ENCODE peak calls at places on chromosomes 11 and 22, in nine cellular contexts. One of them, this sample, is unnamed.

GRCh38 chr22:17772963-17773605 is 1.2 kb downstream of the BID start:
- DNase-seq in NCI-H1436 treated with DMSO at 0.1 percent for 48 hours: no peak
- DNase-seq in EH: peak; percentile 65
- DNase-seq in NCI-H69: no peak
- DNase-seq in skeletal muscle cell: no peak
- DNase-seq in NCI-H774: no peak
- DNase-seq in NCI-H1105: no peak
- DNase-seq in activated T-helper 1 cell treated with Interleukin-2 at 50 U/mL for 16 hours: no peak
- DNase-seq in NCI-H1092: no peak
- DNase-seq in this sample: no peak

GRCh38 chr11:106879029-106879428 is 139.2 kb downstream of the GUCY1A2 start:
- DNase-seq in NCI-H69: peak; percentile 42
- DNase-seq in activated T-helper 1 cell treated with Interleukin-2 at 50 U/mL for 16 hours: no peak
- DNase-seq in skeletal muscle cell: no peak
- DNase-seq in NCI-H774: peak; percentile 42
- DNase-seq in NCI-H1436 treated with DMSO at 0.1 percent for 48 hours: no peak
- DNase-seq in NCI-H1105: no peak
- DNase-seq in NCI-H1092: no peak
- DNase-seq in EH: no peak
- DNase-seq in this sample: no peak

GRCh38 chr11:77101043-77101537 is 1.6 kb upstream of the OMP start:
- DNase-seq in NCI-H1436 treated with DMSO at 0.1 percent for 48 hours: no peak
- DNase-seq in activated T-helper 1 cell treated with Interleukin-2 at 50 U/mL for 16 hours: no peak
- DNase-seq in NCI-H774: no peak
- DNase-seq in NCI-H1105: no peak
- DNase-seq in skeletal muscle cell: no peak
- DNase-seq in NCI-H1092: no peak
- DNase-seq in NCI-H69: peak; percentile 63
- DNase-seq in EH: peak; percentile 43
- DNase-seq in this sample: no peak

GRCh38 chr11:100546714-100547113 is 140.4 kb upstream of the ARHGAP42 start:
- DNase-seq in NCI-H774: no peak
- DNase-seq in NCI-H1436 treated with DMSO at 0.1 percent for 48 hours: no peak
- DNase-seq in skeletal muscle cell: peak; percentile 11
- DNase-seq in EH: peak; percentile 22
- DNase-seq in NCI-H1092: no peak
- DNase-seq in NCI-H69: peak; percentile 80
- DNase-seq in NCI-H1105: peak; percentile 31
- DNase-seq in activated T-helper 1 cell treated with Interleukin-2 at 50 U/mL for 16 hours: no peak
- DNase-seq in this sample: no peak

GRCh38 chr11:27447288-27447914 is 25.2 kb downstream of the LGR4 start:
- DNase-seq in NCI-H774: no peak
- DNase-seq in EH: peak; percentile 58
- DNase-seq in NCI-H1436 treated with DMSO at 0.1 percent for 48 hours: no peak
- DNase-seq in NCI-H69: no peak
- DNase-seq in NCI-H1105: no peak
- DNase-seq in skeletal muscle cell: no peak
- DNase-seq in NCI-H1092: no peak
- DNase-seq in activated T-helper 1 cell treated with Interleukin-2 at 50 U/mL for 16 hours: no peak
- DNase-seq in this sample: no peak

GRCh38 chr11:124950606-124951330 is 3.2 kb upstream of the CCDC15 start:
- DNase-seq in NCI-H1092: no peak
- DNase-seq in NCI-H69: no peak
- DNase-seq in NCI-H1436 treated with DMSO at 0.1 percent for 48 hours: no peak
- DNase-seq in skeletal muscle cell: no peak
- DNase-seq in NCI-H1105: no peak
- DNase-seq in EH: no peak
- DNase-seq in NCI-H774: no peak
- DNase-seq in activated T-helper 1 cell treated with Interleukin-2 at 50 U/mL for 16 hours: no peak
- DNase-seq in this sample: no peak

GRCh38 chr22:38230108-38230825 is 28.5 kb downstream of the MAFF start:
- DNase-seq in activated T-helper 1 cell treated with Interleukin-2 at 50 U/mL for 16 hours: peak; percentile 16
- DNase-seq in NCI-H1105: no peak
- DNase-seq in EH: peak; percentile 37
- DNase-seq in skeletal muscle cell: no peak
- DNase-seq in NCI-H1436 treated with DMSO at 0.1 percent for 48 hours: no peak
- DNase-seq in NCI-H774: no peak
- DNase-seq in NCI-H69: peak; percentile 25
- DNase-seq in NCI-H1092: no peak
- DNase-seq in this sample: no peak

GRCh38 chr11:73236879-73237278 is 18.8 kb downstream of the P2RY2 start:
- DNase-seq in NCI-H1105: no peak
- DNase-seq in activated T-helper 1 cell treated with Interleukin-2 at 50 U/mL for 16 hours: no peak
- DNase-seq in NCI-H69: peak; percentile 57
- DNase-seq in skeletal muscle cell: no peak
- DNase-seq in NCI-H1436 treated with DMSO at 0.1 percent for 48 hours: no peak
- DNase-seq in NCI-H1092: no peak
- DNase-seq in EH: peak; percentile 40
- DNase-seq in NCI-H774: no peak
- DNase-seq in this sample: peak; percentile 71

GRCh38 chr11:122632178-122632824 is 23.2 kb upstream of the UBASH3B start:
- DNase-seq in NCI-H774: no peak
- DNase-seq in activated T-helper 1 cell treated with Interleukin-2 at 50 U/mL for 16 hours: no peak
- DNase-seq in skeletal muscle cell: no peak
- DNase-seq in EH: peak; percentile 30
- DNase-seq in NCI-H69: no peak
- DNase-seq in NCI-H1436 treated with DMSO at 0.1 percent for 48 hours: no peak
- DNase-seq in NCI-H1105: no peak
- DNase-seq in NCI-H1092: no peak
- DNase-seq in this sample: no peak

GRCh38 chr22:40028098-40028425 is 33.3 kb downstream of the FAM83F start:
- DNase-seq in NCI-H1436 treated with DMSO at 0.1 percent for 48 hours: no peak
- DNase-seq in NCI-H69: no peak
- DNase-seq in NCI-H1105: no peak
- DNase-seq in NCI-H1092: no peak
- DNase-seq in EH: no peak
- DNase-seq in activated T-helper 1 cell treated with Interleukin-2 at 50 U/mL for 16 hours: no peak
- DNase-seq in NCI-H774: no peak
- DNase-seq in skeletal muscle cell: no peak
- DNase-seq in this sample: peak; percentile 52

GRCh38 chr11:3709977-3710376 is 38.8 kb upstream of the CHRNA10 start:
- DNase-seq in NCI-H1092: no peak
- DNase-seq in activated T-helper 1 cell treated with Interleukin-2 at 50 U/mL for 16 hours: no peak
- DNase-seq in EH: peak; percentile 20
- DNase-seq in NCI-H69: no peak
- DNase-seq in NCI-H1436 treated with DMSO at 0.1 percent for 48 hours: no peak
- DNase-seq in skeletal muscle cell: no peak
- DNase-seq in NCI-H774: no peak
- DNase-seq in NCI-H1105: no peak
- DNase-seq in this sample: no peak

GRCh38 chr11:64372802-64373597 is 14.0 kb downstream of the RPS6KA4 start:
- DNase-seq in EH: peak; percentile 36
- DNase-seq in NCI-H1436 treated with DMSO at 0.1 percent for 48 hours: peak; percentile 69
- DNase-seq in NCI-H1105: peak; percentile 98
- DNase-seq in skeletal muscle cell: no peak
- DNase-seq in activated T-helper 1 cell treated with Interleukin-2 at 50 U/mL for 16 hours: no peak
- DNase-seq in NCI-H1092: peak; percentile 100
- DNase-seq in NCI-H774: peak; percentile 88
- DNase-seq in NCI-H69: peak; percentile 100
- DNase-seq in this sample: no peak

GRCh38 chr11:118226294-118226693 is 1.5 kb upstream of the JAML start:
- DNase-seq in NCI-H774: no peak
- DNase-seq in NCI-H69: no peak
- DNase-seq in NCI-H1092: no peak
- DNase-seq in EH: peak; percentile 18
- DNase-seq in skeletal muscle cell: no peak
- DNase-seq in NCI-H1436 treated with DMSO at 0.1 percent for 48 hours: no peak
- DNase-seq in activated T-helper 1 cell treated with Interleukin-2 at 50 U/mL for 16 hours: no peak
- DNase-seq in NCI-H1105: no peak
- DNase-seq in this sample: no peak

GRCh38 chr11:128868851-128869671 is 2.0 kb upstream of the KCNJ1 start:
- DNase-seq in NCI-H1436 treated with DMSO at 0.1 percent for 48 hours: no peak
- DNase-seq in skeletal muscle cell: no peak
- DNase-seq in NCI-H774: no peak
- DNase-seq in NCI-H1092: no peak
- DNase-seq in NCI-H1105: no peak
- DNase-seq in NCI-H69: peak; percentile 46
- DNase-seq in EH: no peak
- DNase-seq in activated T-helper 1 cell treated with Interleukin-2 at 50 U/mL for 16 hours: no peak
- DNase-seq in this sample: no peak

GRCh38 chr11:3101921-3102640 is 44.9 kb upstream of the CARS1 start:
- DNase-seq in NCI-H1105: no peak
- DNase-seq in EH: no peak
- DNase-seq in NCI-H69: no peak
- DNase-seq in skeletal muscle cell: no peak
- DNase-seq in NCI-H774: no peak
- DNase-seq in NCI-H1092: no peak
- DNase-seq in activated T-helper 1 cell treated with Interleukin-2 at 50 U/mL for 16 hours: no peak
- DNase-seq in NCI-H1436 treated with DMSO at 0.1 percent for 48 hours: no peak
- DNase-seq in this sample: peak; percentile 64

GRCh38 chr11:59756496-59756840 is 1.3 kb downstream of the STX3 start:
- DNase-seq in NCI-H1105: no peak
- DNase-seq in skeletal muscle cell: no peak
- DNase-seq in NCI-H1092: no peak
- DNase-seq in activated T-helper 1 cell treated with Interleukin-2 at 50 U/mL for 16 hours: no peak
- DNase-seq in NCI-H1436 treated with DMSO at 0.1 percent for 48 hours: no peak
- DNase-seq in NCI-H774: no peak
- DNase-seq in NCI-H69: peak; percentile 35
- DNase-seq in EH: peak; percentile 28
- DNase-seq in this sample: no peak

GRCh38 chr22:50621491-50621880 is 6.5 kb downstream of the ARSA start:
- DNase-seq in NCI-H774: no peak
- DNase-seq in NCI-H1092: no peak
- DNase-seq in skeletal muscle cell: no peak
- DNase-seq in NCI-H1436 treated with DMSO at 0.1 percent for 48 hours: no peak
- DNase-seq in EH: peak; percentile 9
- DNase-seq in NCI-H69: peak; percentile 51
- DNase-seq in NCI-H1105: no peak
- DNase-seq in activated T-helper 1 cell treated with Interleukin-2 at 50 U/mL for 16 hours: no peak
- DNase-seq in this sample: peak; percentile 45

GRCh38 chr22:44438481-44439131 is 59.4 kb downstream of the RTL6 start:
- DNase-seq in NCI-H1105: no peak
- DNase-seq in activated T-helper 1 cell treated with Interleukin-2 at 50 U/mL for 16 hours: no peak
- DNase-seq in EH: no peak
- DNase-seq in NCI-H774: no peak
- DNase-seq in skeletal muscle cell: no peak
- DNase-seq in NCI-H1436 treated with DMSO at 0.1 percent for 48 hours: no peak
- DNase-seq in NCI-H69: no peak
- DNase-seq in NCI-H1092: no peak
- DNase-seq in this sample: peak; percentile 70

GRCh38 chr11:104781719-104782376 is 116.4 kb downstream of the CASP12 start:
- DNase-seq in activated T-helper 1 cell treated with Interleukin-2 at 50 U/mL for 16 hours: no peak
- DNase-seq in EH: no peak
- DNase-seq in skeletal muscle cell: no peak
- DNase-seq in NCI-H1092: no peak
- DNase-seq in NCI-H69: no peak
- DNase-seq in NCI-H774: no peak
- DNase-seq in NCI-H1105: no peak
- DNase-seq in NCI-H1436 treated with DMSO at 0.1 percent for 48 hours: no peak
- DNase-seq in this sample: no peak

GRCh38 chr11:3853935-3854659 is 1.4 kb upstream of the STIM1 start:
- DNase-seq in EH: no peak
- DNase-seq in NCI-H774: no peak
- DNase-seq in NCI-H69: peak; percentile 58
- DNase-seq in NCI-H1105: no peak
- DNase-seq in activated T-helper 1 cell treated with Interleukin-2 at 50 U/mL for 16 hours: peak; percentile 52
- DNase-seq in NCI-H1436 treated with DMSO at 0.1 percent for 48 hours: no peak
- DNase-seq in skeletal muscle cell: no peak
- DNase-seq in NCI-H1092: no peak
- DNase-seq in this sample: no peak

GRCh38 chr11:117825538-117826359 is 1.2 kb upstream of the FXYD2 start:
- DNase-seq in skeletal muscle cell: no peak
- DNase-seq in NCI-H1436 treated with DMSO at 0.1 percent for 48 hours: no peak
- DNase-seq in NCI-H1092: no peak
- DNase-seq in NCI-H1105: no peak
- DNase-seq in EH: no peak
- DNase-seq in activated T-helper 1 cell treated with Interleukin-2 at 50 U/mL for 16 hours: no peak
- DNase-seq in NCI-H69: no peak
- DNase-seq in NCI-H774: no peak
- DNase-seq in this sample: peak; percentile 68

GRCh38 chr22:46436595-46437163 is 100.7 kb downstream of the CELSR1 start:
- DNase-seq in NCI-H69: no peak
- DNase-seq in EH: peak; percentile 43
- DNase-seq in activated T-helper 1 cell treated with Interleukin-2 at 50 U/mL for 16 hours: no peak
- DNase-seq in NCI-H1105: no peak
- DNase-seq in skeletal muscle cell: no peak
- DNase-seq in NCI-H1436 treated with DMSO at 0.1 percent for 48 hours: no peak
- DNase-seq in NCI-H1092: no peak
- DNase-seq in NCI-H774: no peak
- DNase-seq in this sample: no peak

GRCh38 chr11:3160252-3161031 is 4.7 kb downstream of the OSBPL5 start:
- DNase-seq in NCI-H774: peak; percentile 24
- DNase-seq in NCI-H1092: peak; percentile 62
- DNase-seq in skeletal muscle cell: peak; percentile 85
- DNase-seq in NCI-H1105: peak; percentile 83
- DNase-seq in NCI-H1436 treated with DMSO at 0.1 percent for 48 hours: no peak
- DNase-seq in NCI-H69: peak; percentile 90
- DNase-seq in EH: peak; percentile 96
- DNase-seq in activated T-helper 1 cell treated with Interleukin-2 at 50 U/mL for 16 hours: no peak
- DNase-seq in this sample: peak; percentile 98

GRCh38 chr11:56659755-56660154 is 3.7 kb upstream of the OR5AR1 start:
- DNase-seq in activated T-helper 1 cell treated with Interleukin-2 at 50 U/mL for 16 hours: no peak
- DNase-seq in skeletal muscle cell: no peak
- DNase-seq in NCI-H774: no peak
- DNase-seq in NCI-H1105: no peak
- DNase-seq in NCI-H1436 treated with DMSO at 0.1 percent for 48 hours: no peak
- DNase-seq in NCI-H1092: no peak
- DNase-seq in NCI-H69: no peak
- DNase-seq in EH: no peak
- DNase-seq in this sample: no peak

GRCh38 chr11:134727204-134727603 is 315.2 kb upstream of the B3GAT1 start:
- DNase-seq in NCI-H69: no peak
- DNase-seq in NCI-H1092: no peak
- DNase-seq in NCI-H1105: no peak
- DNase-seq in skeletal muscle cell: no peak
- DNase-seq in EH: no peak
- DNase-seq in NCI-H774: no peak
- DNase-seq in activated T-helper 1 cell treated with Interleukin-2 at 50 U/mL for 16 hours: no peak
- DNase-seq in NCI-H1436 treated with DMSO at 0.1 percent for 48 hours: no peak
- DNase-seq in this sample: no peak

GRCh38 chr11:59901306-59901705 is 22.7 kb downstream of the OOSP3 start:
- DNase-seq in NCI-H1436 treated with DMSO at 0.1 percent for 48 hours: no peak
- DNase-seq in activated T-helper 1 cell treated with Interleukin-2 at 50 U/mL for 16 hours: no peak
- DNase-seq in skeletal muscle cell: peak; percentile 13
- DNase-seq in NCI-H1105: no peak
- DNase-seq in NCI-H1092: no peak
- DNase-seq in NCI-H774: no peak
- DNase-seq in NCI-H69: no peak
- DNase-seq in EH: peak; percentile 68
- DNase-seq in this sample: no peak